ENCODE peak calls at places on chromosomes 6 and 20, in eight cellular contexts. J is GM12878, T is esophagus muscularis mucosa, O is ovary, A is stomach, I is A549, Z is tibial nerve, F is suprapubic skin. E is an unnamed sample.

GRCh38 chr20:21520702-21521595 is 7.1 kb upstream of the NKX2-2 start:
- DNase-seq in J (no peak), T (no peak), O (no peak), A (no peak), I (no peak), Z (no peak), F (no peak), E (no peak)

GRCh38 chr6:162684961-162685360 is 42.6 kb downstream of the PRKN start:
- DNase-seq in J (no peak), T (no peak), O (no peak), A (no peak), I (no peak), Z (no peak), F (no peak), E (no peak)

GRCh38 chr6:89430563-89430962 is 2.4 kb upstream of the ANKRD6 start:
- DNase-seq in J (no peak), T (no peak), O (no peak), A (no peak), I (no peak), Z (no peak), F (no peak), E (no peak)

GRCh38 chr6:2970753-2971419 is 481 bp downstream of the SERPINB6 start:
- DNase-seq in J (no peak), T (no peak), O (peak; percentile 82), A (peak; percentile 78), I (peak; percentile 57), Z (peak; percentile 55), F (peak; percentile 85), E (peak; percentile 80)

GRCh38 chr6:411402-412145 is 20.0 kb downstream of the IRF4 start:
- DNase-seq in J (no peak), T (no peak), O (no peak), A (no peak), I (no peak), Z (no peak), F (no peak), E (no peak)

GRCh38 chr6:157236040-157236725 is 87.1 kb downstream of the TMEM242 start:
- DNase-seq in J (no peak), T (no peak), O (peak; percentile 46), A (no peak), I (no peak), Z (no peak), F (no peak), E (no peak)

GRCh38 chr6:78397537-78397936 is 469.8 kb upstream of the IRAK1BP1 start:
- DNase-seq in J (no peak), T (no peak), O (no peak), A (no peak), I (no peak), Z (no peak), F (no peak), E (no peak)

GRCh38 chr20:6708010-6708409 is 59.5 kb upstream of the BMP2 start:
- DNase-seq in J (no peak), T (no peak), O (no peak), A (peak; percentile 85), I (no peak), Z (peak; percentile 34), F (no peak), E (peak; percentile 82)

GRCh38 chr6:166520905-166521834 is 65.3 kb downstream of the RAMACL start:
- DNase-seq in J (no peak), T (no peak), O (no peak), A (no peak), I (no peak), Z (no peak), F (no peak), E (no peak)

GRCh38 chr6:124660185-124660584 is 302.1 kb upstream of the RNF217 start:
- DNase-seq in J (no peak), T (no peak), O (no peak), A (no peak), I (no peak), Z (no peak), F (no peak), E (no peak)

GRCh38 chr6:29747688-29748250 is 24.5 kb downstream of the HLA-F start:
- DNase-seq in J (no peak), T (no peak), O (no peak), A (no peak), I (no peak), Z (no peak), F (no peak), E (no peak)

GRCh38 chr6:105035299-105035698 is 78.4 kb downstream of the LIN28B start:
- DNase-seq in J (no peak), T (no peak), O (no peak), A (no peak), I (no peak), Z (no peak), F (no peak), E (no peak)

GRCh38 chr6:149961728-149962425 is 1.9 kb upstream of the ULBP1 start:
- DNase-seq in J (no peak), T (no peak), O (no peak), A (no peak), I (peak; percentile 53), Z (no peak), F (peak; percentile 54), E (no peak)

GRCh38 chr20:47973519-47974233 is 188.4 kb upstream of the SULF2 start:
- DNase-seq in J (no peak), T (no peak), O (no peak), A (no peak), I (no peak), Z (no peak), F (no peak), E (no peak)

GRCh38 chr20:23625236-23625964 is 12.4 kb downstream of the CST3 start:
- DNase-seq in J (no peak), T (peak; percentile 86), O (no peak), A (no peak), I (no peak), Z (no peak), F (no peak), E (no peak)

GRCh38 chr6:106825156-106825555 is 149.4 kb downstream of the CD24 start:
- DNase-seq in J (no peak), T (no peak), O (no peak), A (no peak), I (peak; percentile 7), Z (no peak), F (no peak), E (no peak)

GRCh38 chr6:9745966-9746365 is 668.9 kb downstream of the TFAP2A start:
- DNase-seq in J (no peak), T (no peak), O (no peak), A (no peak), I (no peak), Z (no peak), F (no peak), E (no peak)

GRCh38 chr6:9744119-9744518 is 670.8 kb downstream of the TFAP2A start:
- DNase-seq in J (no peak), T (no peak), O (no peak), A (no peak), I (no peak), Z (no peak), F (no peak), E (no peak)

DNA sequence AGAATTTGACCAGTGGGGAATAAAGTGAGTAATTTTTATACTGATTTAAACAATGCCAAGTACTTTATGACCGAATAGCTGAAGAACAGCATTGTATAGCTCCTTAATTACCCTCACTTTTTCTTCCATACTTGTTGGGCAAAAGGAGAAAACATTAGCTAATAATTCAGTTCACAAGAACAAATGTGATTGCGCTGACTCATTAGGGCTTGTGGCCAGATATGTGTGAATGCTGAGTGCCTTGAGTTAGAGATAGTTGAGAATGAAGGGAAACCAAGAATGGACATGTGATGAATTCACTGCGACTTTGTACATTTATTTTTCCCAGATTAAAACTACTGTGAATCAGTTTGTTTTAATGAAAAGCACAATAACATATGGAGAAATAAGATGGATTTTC is 669.4 kb downstream of the TFAP2A start:
- DNase-seq in J (no peak), T (no peak), O (no peak), A (no peak), I (no peak), Z (no peak), F (no peak), E (no peak)
- TF ChIP-seq EP300 in J (no peak), T (no peak), O (no peak), A (no peak), I (no peak), Z (no peak), F (no peak), E (no peak)

DNA sequence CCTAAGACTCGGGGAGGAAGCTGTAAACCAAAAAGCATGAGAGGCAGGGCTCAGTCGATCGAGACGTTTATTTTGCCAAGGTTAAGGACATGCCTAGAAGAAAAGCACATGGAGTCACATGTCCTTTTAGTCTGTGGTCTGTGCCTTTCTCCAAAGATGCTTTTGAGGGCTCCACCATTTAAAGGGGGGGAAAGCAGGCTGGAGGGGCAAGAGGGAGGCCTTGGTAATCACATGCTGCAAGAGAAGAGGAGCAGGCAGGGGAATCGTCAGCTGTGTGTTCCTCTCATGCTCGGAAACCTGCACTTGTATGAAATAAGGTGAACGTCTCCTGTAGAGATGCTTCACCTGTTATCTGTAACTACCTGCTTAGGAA is 9.1 kb upstream of the YTHDF1 start:
- DNase-seq in J (no peak), T (no peak), O (no peak), A (no peak), I (no peak), Z (no peak), F (no peak), E (no peak)
- H3K27ac ChIP-seq in J (no peak overlapping the region), T (no peak overlapping the region), O (peak overlapping the region; percentile 45), A (no peak overlapping the region), I (peak overlapping the region; percentile 89), Z (no peak overlapping the region), F (no peak overlapping the region), E (peak overlapping the region; percentile 35)

DNA sequence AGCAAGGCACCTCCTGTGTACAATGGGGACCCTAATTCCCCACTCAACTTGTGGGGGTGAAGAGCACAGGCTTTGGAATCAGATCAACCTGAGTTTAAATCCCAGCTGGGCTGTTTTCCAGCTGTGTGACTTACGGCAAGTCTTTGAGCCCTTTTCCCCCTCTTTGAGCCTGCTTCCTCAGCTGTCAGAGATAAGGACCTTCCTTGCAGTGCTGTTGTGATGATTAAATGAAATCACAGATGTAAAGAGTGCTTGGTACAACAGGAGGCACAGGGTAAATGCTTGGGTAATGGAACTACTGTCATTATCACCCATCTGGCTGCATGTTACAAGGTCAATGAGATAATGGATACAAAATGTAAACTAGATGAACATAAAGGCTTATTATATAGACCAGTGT is 3.2 kb downstream of the SNX21 start:
- DNase-seq in J (no peak), T (no peak), O (no peak), A (no peak), I (no peak), Z (no peak), F (no peak), E (no peak)
- H3K4me3 ChIP-seq in J (no peak overlapping the region), T (no peak overlapping the region), O (no peak overlapping the region), A (peak overlapping the region; percentile 19), I (no peak overlapping the region), Z (no peak overlapping the region), F (peak overlapping the region; percentile 61), E (no peak overlapping the region)

DNA sequence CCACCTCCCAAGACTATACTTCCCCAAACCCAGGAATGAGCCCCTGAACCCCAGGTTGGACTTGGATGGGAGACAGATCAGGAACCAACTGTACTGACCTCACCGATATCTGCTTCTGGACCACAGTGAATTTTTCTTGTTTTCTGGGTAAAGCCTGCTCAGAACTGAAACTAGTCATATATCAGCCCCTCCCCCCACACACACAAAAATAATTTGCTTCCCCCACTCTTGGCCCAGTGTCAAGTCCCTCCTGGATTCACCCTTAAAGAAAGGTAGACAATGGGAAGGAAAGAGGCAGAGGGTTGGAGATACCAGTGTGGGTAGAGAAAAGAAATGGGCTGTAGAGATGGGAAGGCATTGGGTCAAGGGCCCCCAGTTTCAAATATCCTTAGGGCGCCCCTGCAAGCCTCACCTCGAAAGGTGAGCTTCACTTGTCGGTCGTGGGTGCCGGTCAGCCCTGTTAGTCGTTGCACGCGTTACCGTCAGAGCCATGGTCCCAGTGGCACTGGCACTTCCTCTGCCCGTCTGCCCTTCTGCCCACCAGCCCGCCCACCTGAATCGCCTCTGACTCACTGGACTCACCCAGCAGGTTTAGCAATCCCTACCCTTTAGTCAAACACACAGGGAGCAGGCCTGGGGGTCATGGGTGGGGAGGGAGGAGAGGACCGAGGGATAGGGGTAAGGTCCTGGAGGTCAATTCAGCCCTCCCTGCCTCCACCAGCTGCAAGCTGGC is 8.5 kb upstream of the SPAG4 start:
- DNase-seq in J (no peak), T (no peak), O (no peak), A (peak; percentile 70), I (no peak), Z (no peak), F (no peak), E (peak; percentile 56)
- TF ChIP-seq EP300 in J (no peak), T (no peak), O (no peak), A (no peak), I (no peak), Z (no peak), F (no peak), E (no peak)

E was measured in transverse colon.